ENCODE peak calls at places on chromosomes 7 and 10, in eight cellular contexts. K is upper lobe of left lung; B is left lung; C is CD8-positive, alpha-beta T cell; J is pancreas; H is heart right ventricle; L is IMR-90; N is lower lobe of right lung. U is an unnamed sample. For H3K9me3, the result is how much of the 10 kb centered on the place peaks cover.

GRCh38 chr10:117345143-117345542 is 30.1 kb downstream of the PDZD8 start:
- ATAC-seq in L (no peak), H (no peak), C (no peak), J (peak), B (peak), K (peak), N (peak), U (no peak)

GRCh38 chr7:92161271-92161670 is 17.7 kb downstream of the LRRD1 start:
- ATAC-seq in B (no peak), J (no peak), C (no peak), K (no peak), L (no peak), H (no peak), N (no peak), U (no peak)

GRCh38 chr10:126253613-126254002 is 134.7 kb downstream of the ADAM12 start:
- ATAC-seq in K (peak), B (peak), L (peak), J (peak), H (peak), C (no peak), N (peak), U (no peak)

GRCh38 chr10:79229830-79230562 is 117.3 kb upstream of the PPIF start:
- ATAC-seq in K (no peak), H (peak), L (peak), N (no peak), J (no peak), B (no peak), C (no peak), U (no peak)

GRCh38 chr10:35462491-35462934 is 126.2 kb downstream of the CCNY start:
- ATAC-seq in K (no peak), H (peak), B (peak), C (peak), L (no peak), J (peak), N (peak), U (no peak)

GRCh38 chr10:28479366-28479765 is 53.6 kb upstream of the WAC start:
- ATAC-seq in B (no peak), L (no peak), K (no peak), H (peak), C (no peak), J (peak), N (no peak), U (no peak)

GRCh38 chr10:62183442-62183841 is 85.2 kb downstream of the RTKN2 start:
- ATAC-seq in K (no peak), L (no peak), H (no peak), N (peak), J (no peak), B (peak), C (peak), U (no peak)

GRCh38 chr7:25168145-25168544 is 43.1 kb upstream of the CYCS start:
- ATAC-seq in N (no peak), L (no peak), K (no peak), J (no peak), B (no peak), H (no peak), C (no peak), U (no peak)

GRCh38 chr7:133298080-133298479 is 45.2 kb downstream of the EXOC4 start:
- ATAC-seq in J (no peak), B (no peak), K (no peak), H (no peak), N (no peak), L (no peak), C (no peak), U (no peak)

GRCh38 chr10:129761166-129761565 is 202.9 kb downstream of the EBF3 start:
- ATAC-seq in L (no peak), H (no peak), C (no peak), N (no peak), B (no peak), J (no peak), K (no peak), U (no peak)
- H3K9me3 ChIP-seq in L (under half), H (under half), C (under half), N (under half), B (under half), J (under half), K (under half), U (under half)

DNA sequence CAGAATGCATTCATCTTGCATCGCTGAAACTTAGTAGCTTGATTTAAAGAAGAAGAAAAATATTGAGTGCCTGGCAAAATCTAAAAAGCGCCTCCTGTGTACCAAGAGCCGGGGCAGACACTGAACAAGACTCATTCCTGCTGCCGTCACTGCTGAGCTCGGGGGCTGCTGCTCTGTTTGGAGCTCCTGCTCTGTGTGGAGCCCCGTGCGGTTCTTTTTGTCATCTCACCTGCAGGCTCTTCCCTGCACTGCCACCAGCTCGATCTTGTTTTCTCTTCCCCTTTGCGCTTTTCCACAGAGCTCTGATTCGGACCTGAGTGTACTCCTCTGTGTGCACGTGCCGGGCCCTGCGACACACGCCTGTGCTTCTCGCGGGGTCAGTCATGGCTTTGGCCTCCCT is 462.1 kb upstream of the DPP6 start:
- ATAC-seq in H (no peak), L (no peak), C (no peak), B (no peak), K (no peak), N (no peak), J (no peak), U (no peak)
- H3K9me3 ChIP-seq in H (under half), L (under half), C (under half), B (under half), K (under half), N (under half), J (under half), U (under half)

GRCh38 chr7:68444042-68444441 is 1154.2 kb upstream of the AUTS2 start:
- ATAC-seq in K (no peak), H (no peak), B (no peak), L (no peak), J (no peak), C (no peak), N (no peak), U (no peak)

GRCh38 chr7:68444956-68445355 is 1153.3 kb upstream of the AUTS2 start:
- ATAC-seq in N (no peak), K (no peak), H (no peak), J (no peak), B (no peak), L (no peak), C (no peak), U (no peak)

DNA sequence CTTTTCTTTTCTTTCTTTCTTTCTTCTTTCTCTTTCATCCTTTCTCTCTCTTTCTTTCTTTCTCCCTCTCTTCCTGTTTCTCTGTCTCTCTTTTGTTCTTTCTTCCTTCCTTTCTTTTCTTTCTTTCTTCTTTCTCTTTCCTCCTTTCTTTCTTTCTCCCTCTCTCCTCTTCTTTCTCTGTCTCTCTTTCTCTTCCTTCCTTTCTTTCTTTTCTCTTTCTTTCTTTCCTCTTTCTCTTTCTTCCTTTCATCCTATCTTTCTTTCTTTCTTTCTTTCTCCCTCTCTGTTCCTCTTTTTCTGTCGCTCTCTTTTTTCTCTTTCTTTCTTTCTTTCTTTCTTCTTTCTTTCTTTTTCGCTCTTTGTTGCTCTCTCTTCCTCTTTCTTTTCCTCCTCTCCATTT is 1149.2 kb upstream of the AUTS2 start:
- ATAC-seq in C (no peak), J (no peak), L (no peak), K (no peak), H (no peak), B (no peak), N (no peak), U (no peak)
- H3K9me3 ChIP-seq in C (under half), J (under half), L (under half), K (under half), H (under half), B (under half), N (under half), U (under half)

GRCh38 chr7:13878154-13878553 is 111.3 kb downstream of the ETV1 start:
- ATAC-seq in N (no peak), H (no peak), B (no peak), K (no peak), C (no peak), L (no peak), J (no peak), U (no peak)

GRCh38 chr7:13879994-13880686 is 109.3 kb downstream of the ETV1 start:
- ATAC-seq in B (peak), C (no peak), H (no peak), N (no peak), L (peak), K (peak), J (no peak), U (no peak)

GRCh38 chr7:13880789-13881188 is 108.7 kb downstream of the ETV1 start:
- ATAC-seq in J (no peak), B (no peak), C (no peak), H (no peak), L (peak), N (no peak), K (peak), U (no peak)

GRCh38 chr7:13882051-13882450 is 107.4 kb downstream of the ETV1 start:
- ATAC-seq in L (no peak), C (no peak), J (no peak), H (no peak), K (no peak), N (no peak), B (no peak), U (no peak)

GRCh38 chr7:13879143-13879542 is 110.3 kb downstream of the ETV1 start:
- ATAC-seq in J (no peak), K (no peak), N (no peak), B (no peak), C (no peak), H (no peak), L (no peak), U (no peak)
- H3K9me3 ChIP-seq in J (under half), K (under half), N (under half), B (under half), C (under half), H (under half), L (under half), U (under half)

GRCh38 chr7:77310982-77311381 is 105.2 kb downstream of the GSAP start:
- ATAC-seq in H (no peak), J (no peak), N (no peak), C (no peak), L (no peak), K (no peak), B (no peak), U (no peak)
- H3K9me3 ChIP-seq in H (under half), J (under half), N (under half), C (under half), L (under half), K (under half), B (under half), U (under half)

DNA sequence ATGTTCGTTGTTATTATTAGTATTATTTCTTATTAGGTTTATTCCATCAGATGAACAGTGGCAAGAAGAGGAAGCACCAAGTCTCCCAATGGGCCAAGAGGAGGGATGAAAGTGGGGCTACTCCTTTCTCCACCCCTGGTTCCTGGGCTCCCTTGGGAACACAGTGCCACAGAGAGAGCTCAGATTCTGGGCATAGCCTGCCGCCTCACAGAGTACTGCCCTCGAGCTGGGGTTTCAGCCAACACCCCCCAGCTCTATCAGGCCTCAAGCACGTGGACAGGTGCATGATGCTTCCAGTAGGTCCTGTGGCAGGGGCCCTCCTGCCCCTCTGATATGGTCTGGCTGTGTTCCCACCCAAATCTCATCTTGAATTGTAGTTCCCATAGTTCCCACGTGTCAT is 103.6 kb upstream of the RNF32 start:
- ATAC-seq in K (no peak), C (no peak), B (no peak), L (no peak), H (no peak), J (no peak), N (no peak), U (no peak)
- H3K9me3 ChIP-seq in K (under half), C (under half), B (under half), L (under half), H (under half), J (under half), N (under half), U (under half)

GRCh38 chr7:158534598-158534997 is 53.0 kb downstream of the PTPRN2 start:
- ATAC-seq in K (no peak), C (no peak), N (no peak), H (no peak), B (no peak), J (no peak), L (no peak), U (no peak)

GRCh38 chr7:158535079-158535478 is 52.5 kb downstream of the PTPRN2 start:
- ATAC-seq in L (no peak), K (no peak), H (no peak), B (no peak), C (no peak), N (no peak), J (no peak), U (no peak)

GRCh38 chr7:158538156-158538946 is 49.3 kb downstream of the PTPRN2 start:
- ATAC-seq in H (no peak), N (no peak), J (no peak), C (no peak), L (no peak), K (peak), B (no peak), U (no peak)

GRCh38 chr7:158539711-158540146 is 47.9 kb downstream of the PTPRN2 start:
- ATAC-seq in L (no peak), N (no peak), B (no peak), C (no peak), K (no peak), H (peak), J (no peak), U (peak)

DNA sequence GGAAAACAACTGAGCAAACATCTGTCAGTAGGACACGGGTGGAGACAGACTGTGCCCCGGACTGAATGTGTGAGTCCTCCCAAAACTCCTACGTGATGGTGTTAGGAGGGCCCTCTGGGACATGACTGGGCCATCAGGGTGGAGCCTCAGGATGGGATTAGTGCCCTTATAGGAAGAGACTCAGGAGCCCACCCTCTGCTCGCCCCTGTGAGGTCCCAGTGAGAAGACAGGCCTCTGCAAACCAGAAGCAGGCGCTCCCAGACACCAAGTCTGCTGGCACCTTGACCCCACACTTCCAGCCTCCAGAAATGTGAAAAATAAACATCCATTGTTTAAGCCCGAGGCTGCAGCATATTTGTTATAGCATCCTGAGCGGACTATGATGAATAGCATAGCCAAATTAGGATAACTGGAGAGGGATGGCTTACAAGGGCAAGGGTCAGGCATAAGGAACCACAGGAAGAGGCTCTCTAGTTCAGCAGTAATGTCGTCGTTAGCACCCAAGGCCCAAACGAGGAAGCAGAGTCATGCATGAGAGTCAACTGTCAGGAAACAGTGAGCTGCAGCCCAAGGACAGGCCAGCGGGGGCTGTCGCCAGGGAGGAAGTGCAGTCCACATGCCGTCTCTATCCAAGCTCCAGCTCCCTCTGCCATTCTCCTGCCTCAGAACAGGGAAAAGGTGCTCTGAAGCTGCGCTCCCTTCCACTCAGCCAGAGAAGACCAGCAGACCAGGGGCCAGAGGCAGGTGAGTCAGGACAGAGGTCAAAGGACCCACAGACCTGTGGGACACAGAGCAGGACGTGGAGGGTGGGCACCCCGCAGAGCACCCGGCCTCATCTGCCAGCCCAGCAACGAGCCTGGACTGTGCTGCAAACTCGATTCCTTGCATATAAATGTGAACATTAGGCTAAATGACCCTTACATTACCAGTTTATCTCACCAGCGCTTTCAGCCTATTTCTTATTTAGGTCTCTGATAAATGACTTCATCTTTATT is 50.5 kb downstream of the PTPRN2 start:
- ATAC-seq in H (no peak), C (no peak), N (no peak), L (no peak), K (no peak), B (peak), J (peak), U (no peak)
- H3K9me3 ChIP-seq in H (under half), C (under half), N (under half), L (under half), K (under half), B (under half), J (under half), U (under half)